ENCODE peak calls at places on chromosomes 6 and 20, in nine cellular contexts. J is hepatocyte; H is body of pancreas; U is aorta; D is tibial artery; L is sigmoid colon; C is CD8-positive, alpha-beta T cell; Z is colonic mucosa; E is IMR-90. S is an unnamed sample. For H3K4me1, the result is how much of the 10 kb centered on the place peaks cover.

GRCh38 chr6:16205377-16206144 is 32.8 kb upstream of the GMPR start:
- DNase-seq in J (peak), H (no peak), U (no peak), D (no peak), L (no peak), C (no peak), Z (no peak), E (peak), S (no peak)

GRCh38 chr6:17352302-17352701 is 41.1 kb upstream of the CAP2 start:
- DNase-seq in J (no peak), H (no peak), U (no peak), D (no peak), L (no peak), C (no peak), Z (no peak), E (peak), S (no peak)

GRCh38 chr20:20594171-20594530 is 118.3 kb downstream of the RALGAPA2 start:
- DNase-seq in J (peak), H (no peak), U (no peak), D (no peak), L (no peak), C (no peak), Z (no peak), E (peak), S (peak)

GRCh38 chr20:23161968-23162696 is 76.0 kb upstream of the CD93 start:
- DNase-seq in J (peak), H (peak), U (peak), D (peak), L (peak), C (no peak), Z (peak), E (no peak), S (no peak)

GRCh38 chr6:142621822-142622221 is 320.0 kb downstream of the ADGRG6 start:
- DNase-seq in J (no peak), H (no peak), U (no peak), D (no peak), L (no peak), C (no peak), Z (no peak), E (no peak), S (no peak)

GRCh38 chr6:50840112-50840813 is 21.6 kb downstream of the TFAP2B start:
- DNase-seq in J (no peak), H (no peak), U (no peak), D (no peak), L (no peak), C (no peak), Z (no peak), E (no peak), S (no peak)

GRCh38 chr6:47044418-47044817 is 2.3 kb upstream of the ADGRF1 start:
- DNase-seq in J (peak), H (no peak), U (no peak), D (no peak), L (no peak), C (no peak), Z (peak), E (no peak), S (no peak)

GRCh38 chr20:50380697-50381040 is 129.5 kb upstream of the PTPN1 start:
- DNase-seq in J (peak), H (peak), U (no peak), D (no peak), L (no peak), C (no peak), Z (peak), E (peak), S (no peak)

GRCh38 chr6:107536183-107536582 is 46.3 kb downstream of the SOBP start:
- DNase-seq in J (no peak), H (no peak), U (no peak), D (no peak), L (no peak), C (no peak), Z (no peak), E (no peak), S (no peak)

GRCh38 chr6:159941286-159942113 is 27.4 kb upstream of the IGF2R start:
- DNase-seq in J (peak), H (no peak), U (no peak), D (no peak), L (no peak), C (peak), Z (no peak), E (peak), S (peak)

GRCh38 chr6:7821426-7821825 is 89.2 kb downstream of the TXNDC5 start:
- DNase-seq in J (no peak), H (no peak), U (no peak), D (no peak), L (no peak), C (no peak), Z (no peak), E (peak), S (no peak)

GRCh38 chr6:159601211-159601610 is 91.8 kb downstream of the SOD2 start:
- DNase-seq in J (no peak), H (no peak), U (no peak), D (no peak), L (no peak), C (no peak), Z (no peak), E (no peak), S (no peak)

GRCh38 chr20:38355161-38356012 is 9.1 kb downstream of the LBP start:
- DNase-seq in J (no peak), H (no peak), U (no peak), D (no peak), L (no peak), C (no peak), Z (no peak), E (no peak), S (no peak)

GRCh38 chr6:162371133-162371532 is 356.4 kb downstream of the PRKN start:
- DNase-seq in J (no peak), H (no peak), U (no peak), D (no peak), L (no peak), C (no peak), Z (no peak), E (no peak), S (no peak)

GRCh38 chr6:143528164-143528811 is 16.8 kb upstream of the FUCA2 start:
- DNase-seq in J (no peak), H (no peak), U (no peak), D (no peak), L (no peak), C (no peak), Z (no peak), E (no peak), S (no peak)

GRCh38 chr6:163432300-163432699 is 17.8 kb downstream of the QKI start:
- DNase-seq in J (no peak), H (no peak), U (no peak), D (no peak), L (no peak), C (no peak), Z (no peak), E (no peak), S (no peak)

GRCh38 chr20:36066777-36067176 is 87.8 kb upstream of the EPB41L1 start:
- DNase-seq in J (no peak), H (peak), U (no peak), D (no peak), L (no peak), C (no peak), Z (no peak), E (no peak), S (no peak)

GRCh38 chr6:37555040-37555781 is 55.5 kb upstream of the CCDC167 start:
- DNase-seq in J (no peak), H (no peak), U (no peak), D (no peak), L (no peak), C (no peak), Z (no peak), E (no peak), S (no peak)

GRCh38 chr20:23928788-23929187 is 49.2 kb upstream of the CST5 start:
- DNase-seq in J (no peak), H (no peak), U (no peak), D (no peak), L (no peak), C (peak), Z (no peak), E (no peak), S (peak)

GRCh38 chr6:110509617-110510231 is 33.3 kb upstream of the SLC22A16 start:
- DNase-seq in J (peak), H (no peak), U (no peak), D (no peak), L (no peak), C (no peak), Z (peak), E (peak), S (no peak)

GRCh38 chr6:41836022-41836659 is 48.6 kb downstream of the TOMM6 start:
- DNase-seq in J (no peak), H (no peak), U (no peak), D (no peak), L (no peak), C (no peak), Z (no peak), E (peak), S (no peak)

DNA sequence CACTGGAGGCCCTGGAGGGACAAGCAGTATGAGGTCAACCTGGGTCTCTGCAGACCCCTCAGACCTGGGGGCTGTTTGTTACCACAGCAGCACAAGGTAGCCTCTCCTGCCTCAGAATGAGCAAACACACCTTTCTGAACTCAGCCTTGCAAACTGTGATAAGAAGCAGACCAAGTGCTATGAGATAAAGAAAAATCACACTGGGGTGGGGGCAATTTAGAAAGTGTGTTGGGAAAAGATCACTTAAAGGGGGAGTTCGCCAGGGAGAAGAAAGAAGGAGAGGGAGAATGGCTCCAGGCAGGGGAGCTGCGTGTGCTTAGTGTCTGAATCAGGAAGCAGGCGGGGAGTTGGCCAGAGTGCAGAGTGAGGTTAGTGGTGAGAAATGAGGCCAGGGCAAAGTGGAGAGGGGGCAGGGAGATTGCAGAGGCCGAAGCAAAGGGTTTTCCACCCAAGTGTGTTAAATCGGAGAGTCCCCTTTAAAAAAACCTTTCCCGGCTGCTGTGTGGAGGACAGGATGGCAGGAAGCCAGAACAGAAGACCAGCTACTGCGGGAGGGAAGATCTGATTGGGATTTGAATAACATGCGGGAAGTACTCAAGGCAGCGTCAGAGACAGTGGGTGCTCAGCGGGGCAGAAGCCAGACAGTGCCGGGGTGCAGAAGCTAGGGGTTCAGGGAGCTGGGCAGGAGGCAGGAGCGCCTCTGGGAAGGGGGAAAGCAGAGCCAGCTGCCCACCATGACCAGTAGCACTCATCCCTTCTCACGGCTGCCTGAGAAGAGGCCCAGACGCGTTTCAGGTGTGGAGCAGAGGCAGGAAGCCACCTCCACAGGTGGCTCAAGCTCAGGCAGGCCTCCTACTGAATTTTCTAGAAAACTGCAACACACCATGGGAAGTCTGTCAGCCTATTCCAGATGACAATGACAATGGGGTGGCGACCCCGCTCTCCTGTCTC is 9.0 kb downstream of the ADA start:
- DNase-seq in J (peak), H (peak), U (peak), D (peak), L (peak), C (peak), Z (peak), E (peak), S (peak)
- H3K4me3 ChIP-seq in J (no peak), H (no peak), U (no peak), D (peak), L (no peak), C (peak), Z (no peak), E (no peak), S (peak)

DNA sequence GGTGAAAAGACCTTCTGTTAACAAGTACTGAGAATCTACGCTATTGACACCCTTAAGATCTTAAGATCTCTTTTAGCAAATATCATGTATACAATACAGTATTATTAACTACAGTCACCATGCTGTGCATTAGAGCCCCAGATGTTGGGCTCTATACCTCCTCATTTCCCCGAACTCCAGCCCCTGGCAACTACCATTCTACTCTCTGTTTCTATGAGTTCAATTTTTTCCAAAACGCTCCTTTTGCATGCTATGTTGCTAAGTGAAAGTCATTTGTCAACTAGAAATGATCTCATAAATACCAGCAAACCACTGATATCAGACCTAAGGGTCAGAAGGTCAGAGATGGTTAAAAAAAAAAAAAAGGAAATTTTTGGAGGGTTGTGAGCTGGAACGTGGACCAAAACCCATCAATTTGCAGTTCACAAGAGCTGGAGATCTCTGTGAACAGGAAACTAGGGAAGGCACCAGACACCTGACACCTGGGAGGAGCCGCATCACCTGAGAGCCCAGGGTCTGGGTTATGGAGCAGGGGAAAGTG is 122.0 kb upstream of the KCNK16 start:
- DNase-seq in J (no peak), H (no peak), U (no peak), D (no peak), L (no peak), C (no peak), Z (no peak), E (no peak), S (no peak)
- H3K4me1 ChIP-seq in J (under half), H (under half), U (under half), D (under half), L (under half), C (under half), Z (under half), E (under half), S (under half)

DNA sequence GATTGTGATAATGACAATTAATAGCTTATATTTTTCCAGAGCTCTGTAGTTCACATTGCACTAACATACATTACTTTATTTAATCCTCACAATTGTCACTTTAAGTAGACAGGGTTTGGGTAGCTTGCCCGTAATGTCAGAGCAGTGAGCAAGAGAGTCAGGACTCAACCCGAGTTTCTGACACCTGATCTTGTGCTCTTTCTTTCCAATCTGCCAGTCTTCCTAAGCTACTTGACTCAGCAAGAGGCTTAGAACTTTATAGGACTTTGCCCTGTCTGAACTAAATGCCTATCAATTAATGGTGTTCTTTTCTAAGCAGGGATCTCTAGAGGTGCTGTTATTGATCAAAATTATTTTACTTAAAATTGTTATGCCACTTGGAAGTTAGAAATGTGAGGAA is 78.3 kb downstream of the PPP1R14C start:
- DNase-seq in J (no peak), H (no peak), U (no peak), D (no peak), L (no peak), C (no peak), Z (no peak), E (no peak), S (no peak)
- H3K4me3 ChIP-seq in J (no peak), H (no peak), U (no peak), D (no peak), L (no peak), C (no peak), Z (no peak), E (no peak), S (no peak)

GRCh38 chr6:155351273-155352129 is 37.2 kb upstream of the TFB1M start:
- DNase-seq in J (no peak), H (no peak), U (no peak), D (no peak), L (no peak), C (no peak), Z (no peak), E (no peak), S (no peak)
- H3K4me1 ChIP-seq in J (under half), H (under half), U (under half), D (under half), L (under half), C (under half), Z (under half), E (under half), S (under half)

GRCh38 chr20:57476641-57477461 is 48.1 kb downstream of the CTCFL start:
- DNase-seq in J (no peak), H (no peak), U (no peak), D (peak), L (peak), C (no peak), Z (no peak), E (no peak), S (no peak)

GRCh38 chr20:57475388-57476072 is 49.4 kb downstream of the CTCFL start:
- DNase-seq in J (no peak), H (no peak), U (no peak), D (peak), L (peak), C (no peak), Z (no peak), E (no peak), S (no peak)

GRCh38 chr20:57474191-57474590 is 50.7 kb downstream of the CTCFL start:
- DNase-seq in J (no peak), H (no peak), U (no peak), D (peak), L (peak), C (no peak), Z (no peak), E (no peak), S (no peak)

GRCh38 chr20:57474816-57475215 is 50.1 kb downstream of the CTCFL start:
- DNase-seq in J (no peak), H (no peak), U (peak), D (peak), L (peak), C (no peak), Z (no peak), E (no peak), S (no peak)

GRCh38 chr20:57476073-57476526 is 48.8 kb downstream of the CTCFL start:
- DNase-seq in J (no peak), H (no peak), U (no peak), D (peak), L (peak), C (no peak), Z (no peak), E (no peak), S (no peak)
- H3K4me3 ChIP-seq in J (no peak), H (no peak), U (no peak), D (no peak), L (no peak), C (no peak), Z (no peak), E (no peak), S (no peak)

GRCh38 chr6:56807335-56807991 is 147.4 kb upstream of the BEND6 start:
- DNase-seq in J (no peak), H (no peak), U (no peak), D (no peak), L (no peak), C (no peak), Z (no peak), E (no peak), S (no peak)

GRCh38 chr6:56808871-56809359 is 146.0 kb upstream of the BEND6 start:
- DNase-seq in J (peak), H (no peak), U (no peak), D (no peak), L (no peak), C (no peak), Z (no peak), E (peak), S (no peak)

GRCh38 chr6:56804996-56805395 is 149.9 kb upstream of the BEND6 start:
- DNase-seq in J (no peak), H (no peak), U (no peak), D (no peak), L (no peak), C (no peak), Z (no peak), E (peak), S (no peak)

GRCh38 chr6:56806368-56806767 is 148.5 kb upstream of the BEND6 start:
- DNase-seq in J (no peak), H (no peak), U (no peak), D (no peak), L (no peak), C (no peak), Z (no peak), E (no peak), S (no peak)

DNA sequence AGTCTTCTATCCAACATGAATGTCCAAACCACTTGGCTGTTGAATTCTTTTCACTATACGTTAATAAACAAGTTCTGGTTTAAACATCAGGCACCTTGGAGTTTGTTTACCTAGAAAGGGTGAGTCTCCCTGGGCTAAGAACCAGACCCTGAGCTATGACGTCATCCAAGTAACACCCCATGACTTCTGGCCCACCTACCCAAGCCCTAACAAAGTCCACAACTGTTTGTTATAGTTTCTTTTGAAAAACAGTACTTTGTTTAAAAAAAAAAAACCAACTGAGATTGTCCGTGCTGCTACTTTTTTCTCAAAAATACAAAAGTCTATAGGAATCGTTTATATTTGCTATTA is 146.9 kb upstream of the BEND6 start:
- DNase-seq in J (peak), H (no peak), U (no peak), D (no peak), L (no peak), C (no peak), Z (no peak), E (peak), S (no peak)
- H3K4me1 ChIP-seq in J (under half), H (under half), U (under half), D (under half), L (under half), C (under half), Z (under half), E (under half), S (under half)

GRCh38 chr20:25544316-25544715 is 41.0 kb downstream of the NINL start:
- DNase-seq in J (no peak), H (no peak), U (no peak), D (no peak), L (no peak), C (no peak), Z (no peak), E (no peak), S (no peak)
- H3K4me3 ChIP-seq in J (no peak), H (no peak), U (no peak), D (no peak), L (no peak), C (no peak), Z (no peak), E (no peak), S (no peak)

DNA sequence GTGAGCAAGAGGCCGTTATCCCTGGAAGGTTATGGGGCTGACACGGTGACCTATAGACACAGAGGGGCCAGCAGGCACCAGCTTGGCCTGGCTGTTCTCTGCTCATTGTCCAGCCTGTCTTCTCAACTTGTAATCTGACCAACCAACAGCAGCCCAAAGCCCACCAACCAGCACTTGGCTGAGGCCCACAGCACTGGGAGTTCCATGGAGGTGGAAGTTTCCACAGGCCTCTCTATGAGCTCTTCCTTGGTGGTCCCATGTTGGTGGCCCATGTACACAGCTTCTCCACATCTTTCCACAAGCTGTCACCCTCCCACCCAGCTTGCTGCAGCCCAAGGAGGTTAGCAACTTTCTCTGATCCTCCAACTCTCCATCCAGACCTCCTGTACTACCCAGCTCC is 56.2 kb upstream of the KLHL31 start:
- DNase-seq in J (no peak), H (no peak), U (no peak), D (no peak), L (no peak), C (no peak), Z (no peak), E (no peak), S (no peak)
- H3K4me1 ChIP-seq in J (under half), H (under half), U (under half), D (under half), L (under half), C (under half), Z (under half), E (under half), S (under half)

DNA sequence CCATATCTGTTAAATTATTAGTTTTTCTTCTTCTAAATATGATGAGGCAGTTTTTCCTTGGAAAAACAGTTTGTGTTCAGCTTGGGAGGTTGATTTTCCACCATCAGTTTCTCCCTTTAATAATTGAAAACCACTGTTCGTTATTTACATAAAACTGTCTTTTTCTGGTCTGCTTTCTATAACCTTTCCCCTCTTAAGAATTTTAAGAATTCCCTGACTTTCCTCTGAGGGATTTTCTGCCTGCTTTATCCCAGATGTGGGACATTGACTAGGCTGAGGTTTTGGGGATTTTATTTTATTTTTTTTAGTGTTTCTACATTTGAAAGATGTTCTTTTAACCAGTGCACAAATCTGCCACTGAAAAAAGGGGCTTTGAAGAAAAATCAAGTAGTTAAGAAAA is 27.2 kb downstream of the DSE start:
- DNase-seq in J (no peak), H (no peak), U (no peak), D (no peak), L (no peak), C (no peak), Z (no peak), E (peak), S (no peak)
- H3K4me3 ChIP-seq in J (no peak), H (no peak), U (no peak), D (no peak), L (no peak), C (no peak), Z (no peak), E (no peak), S (no peak)

S was measured in CD8-positive, alpha-beta memory T cell.